ENCODE peak calls at places on chromosome 16, in eight cellular contexts. S is NCI-H2081, H is posterior cingulate gyrus, E is SJSA1, A is ascending aorta, T is amniotic stem cell, X is kidney tubule cell, V is GM04503. M is an unnamed sample.

GRCh38 chr16:4612977-4613635 is 1.6 kb downstream of the UBALD1 start:
- DNase-seq in S (no peak), H (no peak), E (no peak), A (no peak), T (no peak), X (no peak), V (no peak), M (no peak)

GRCh38 chr16:648071-648785 is 937 bp upstream of the WDR90 start:
- DNase-seq in S (peak; percentile 47), H (no peak), E (peak; percentile 32), A (no peak), T (no peak), X (peak; percentile 67), V (no peak), M (no peak)

GRCh38 chr16:47568355-47568754 is 107.2 kb downstream of the PHKB start:
- DNase-seq in S (no peak), H (no peak), E (no peak), A (no peak), T (no peak), X (no peak), V (no peak), M (no peak)

GRCh38 chr16:19899605-19899955 is 14.9 kb upstream of the GPRC5B start:
- DNase-seq in S (no peak), H (no peak), E (no peak), A (no peak), T (no peak), X (no peak), V (no peak), M (no peak)

GRCh38 chr16:88969361-88969831 is 7.6 kb downstream of the CBFA2T3 start:
- DNase-seq in S (no peak), H (no peak), E (no peak), A (no peak), T (no peak), X (no peak), V (no peak), M (no peak)

GRCh38 chr16:70302745-70303144 is 3.8 kb downstream of the DDX19B start:
- DNase-seq in S (no peak), H (no peak), E (peak; percentile 21), A (no peak), T (no peak), X (no peak), V (no peak), M (no peak)

GRCh38 chr16:57893559-57894389 is 77.2 kb downstream of the CNGB1 start:
- DNase-seq in S (no peak), H (no peak), E (peak; percentile 95), A (no peak), T (no peak), X (peak; percentile 99), V (peak; percentile 36), M (no peak)

GRCh38 chr16:86477642-86478041 is 32.7 kb upstream of the FOXF1 start:
- DNase-seq in S (no peak), H (no peak), E (no peak), A (no peak), T (no peak), X (no peak), V (no peak), M (no peak)

GRCh38 chr16:31331141-31331764 is 23.7 kb upstream of the ITGAX start:
- DNase-seq in S (no peak), H (no peak), E (no peak), A (no peak), T (no peak), X (no peak), V (no peak), M (no peak)